ENCODE peak calls at places on chromosomes 16 and 17, in seven cellular contexts. N is PC-3, X is ovary, W is heart right ventricle, C is A549, O is psoas muscle, F is NB4. E is an unnamed sample.
A peak's percentile ranks its signal among the peaks of the same experiment; 100 is the strongest.

GRCh38 chr16:68490829-68491575 is 42.7 kb upstream of the SMPD3 start:
- DNase-seq in N (peak; percentile 92), X (no peak), W (no peak), C (peak; percentile 62), O (no peak), F (no peak), E (no peak)

GRCh38 chr17:48612854-48613691 is 2.0 kb downstream of the HOXB8 start:
- DNase-seq in N (no peak), X (no peak), W (no peak), C (peak; percentile 84), O (no peak), F (peak; percentile 56), E (no peak)

GRCh38 chr16:22190169-22191088 is 15.6 kb upstream of the EEF2K start:
- DNase-seq in N (peak; percentile 96), X (peak; percentile 100), W (peak; percentile 100), C (peak; percentile 81), O (peak; percentile 100), F (peak; percentile 97), E (peak; percentile 100)

GRCh38 chr16:610513-611381 is 20.0 kb upstream of the WFIKKN1 start:
- DNase-seq in N (no peak), X (peak; percentile 47), W (no peak), C (no peak), O (peak; percentile 84), F (no peak), E (no peak)

GRCh38 chr16:794853-795466 is 5.6 kb downstream of the GNG13 start:
- DNase-seq in N (no peak), X (no peak), W (no peak), C (no peak), O (no peak), F (no peak), E (no peak)

GRCh38 chr17:45102856-45103255 is 29.5 kb downstream of the PLCD3 start:
- DNase-seq in N (no peak), X (no peak), W (no peak), C (no peak), O (no peak), F (no peak), E (no peak)

GRCh38 chr17:10099051-10099571 is 99.3 kb downstream of the GAS7 start:
- DNase-seq in N (no peak), X (peak; percentile 52), W (no peak), C (no peak), O (no peak), F (peak; percentile 48), E (peak; percentile 72)

GRCh38 chr17:75271955-75272847 is 1.2 kb upstream of the MIF4GD start:
- DNase-seq in N (peak; percentile 42), X (no peak), W (peak; percentile 70), C (no peak), O (peak; percentile 74), F (peak; percentile 56), E (no peak)

GRCh38 chr17:55743103-55743679 is 7.7 kb upstream of the PCTP start:
- DNase-seq in N (peak; percentile 97), X (no peak), W (no peak), C (peak; percentile 23), O (no peak), F (no peak), E (no peak)

GRCh38 chr17:45223541-45224528 is 2.1 kb downstream of the FMNL1 start:
- DNase-seq in N (no peak), X (no peak), W (no peak), C (no peak), O (no peak), F (no peak), E (no peak)

GRCh38 chr16:81531415-81531814 is 86.8 kb downstream of the CMIP start:
- DNase-seq in N (no peak), X (no peak), W (no peak), C (no peak), O (peak; percentile 19), F (no peak), E (no peak)

GRCh38 chr16:27181020-27181419 is 22.3 kb upstream of the KDM8 start:
- DNase-seq in N (no peak), X (no peak), W (no peak), C (no peak), O (no peak), F (no peak), E (no peak)

GRCh38 chr16:6656760-6657159 is 675.9 kb upstream of the RBFOX1 start:
- DNase-seq in N (no peak), X (no peak), W (no peak), C (no peak), O (no peak), F (no peak), E (no peak)

GRCh38 chr17:40320771-40321501 is 12.0 kb downstream of the RARA start:
- DNase-seq in N (no peak), X (peak; percentile 88), W (peak; percentile 69), C (no peak), O (peak; percentile 86), F (no peak), E (peak; percentile 93)

GRCh38 chr17:62968445-62968923 is 2.4 kb downstream of the TANC2 start:
- DNase-seq in N (peak; percentile 96), X (peak; percentile 28), W (no peak), C (peak; percentile 98), O (no peak), F (peak; percentile 86), E (no peak)
- H3K4me3 ChIP-seq in N (peak overlapping the region; percentile 88), X (no peak overlapping the region), W (no peak overlapping the region), C (peak overlapping the region; percentile 98), O (peak overlapping the region; percentile 85), F (no peak overlapping the region), E (no peak overlapping the region)

GRCh38 chr17:32926183-32926582 is 1.8 kb upstream of the TMEM98 start:
- DNase-seq in N (no peak), X (no peak), W (no peak), C (no peak), O (no peak), F (no peak), E (no peak)
- H3K4me3 ChIP-seq in N (no peak overlapping the region), X (no peak overlapping the region), W (no peak overlapping the region), C (no peak overlapping the region), O (no peak overlapping the region), F (no peak overlapping the region), E (no peak overlapping the region)

GRCh38 chr17:82753201-82753464 is 1.3 kb downstream of the TBCD start:
- DNase-seq in N (no peak), X (no peak), W (no peak), C (no peak), O (peak; percentile 30), F (no peak), E (no peak)
- H3K4me3 ChIP-seq in N (peak overlapping the region; percentile 79), X (peak overlapping the region; percentile 90), W (peak overlapping the region; percentile 97), C (peak overlapping the region; percentile 99), O (peak overlapping the region; percentile 96), F (peak overlapping the region; percentile 69), E (peak overlapping the region; percentile 99)

DNA sequence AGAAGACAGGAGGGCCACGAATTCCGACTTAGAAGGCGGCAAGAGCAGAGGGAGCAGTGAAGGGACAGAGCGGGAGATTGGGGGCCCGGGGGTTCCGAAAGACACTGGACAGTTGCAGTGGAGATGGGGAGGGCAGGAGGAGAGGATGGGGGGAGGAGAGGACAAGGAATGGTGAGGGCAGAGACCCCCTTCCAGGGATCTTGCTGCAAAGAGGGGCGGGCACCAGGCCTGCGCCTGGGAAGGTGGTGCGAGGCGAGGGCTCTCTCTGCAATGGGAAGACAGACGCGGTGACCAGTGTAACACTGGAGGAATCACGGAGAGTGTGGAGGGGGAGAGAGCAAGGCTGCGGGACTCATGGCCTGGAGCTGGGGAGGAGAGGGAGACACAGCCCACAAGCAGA is 185.2 kb downstream of the RBFOX3 start:
- DNase-seq in N (no peak), X (no peak), W (no peak), C (no peak), O (no peak), F (no peak), E (no peak)
- H3K4me3 ChIP-seq in N (no peak overlapping the region), X (no peak overlapping the region), W (no peak overlapping the region), C (no peak overlapping the region), O (no peak overlapping the region), F (no peak overlapping the region), E (no peak overlapping the region)

GRCh38 chr16:54594646-54595381 is 308.2 kb upstream of the IRX3 start:
- DNase-seq in N (no peak), X (no peak), W (no peak), C (no peak), O (no peak), F (no peak), E (no peak)

GRCh38 chr16:54590836-54591235 is 304.2 kb upstream of the IRX3 start:
- DNase-seq in N (no peak), X (no peak), W (no peak), C (no peak), O (no peak), F (no peak), E (no peak)

GRCh38 chr16:54589326-54589725 is 302.7 kb upstream of the IRX3 start:
- DNase-seq in N (no peak), X (no peak), W (no peak), C (no peak), O (no peak), F (no peak), E (no peak)

GRCh38 chr16:54588026-54588425 is 301.4 kb upstream of the IRX3 start:
- DNase-seq in N (no peak), X (no peak), W (no peak), C (no peak), O (no peak), F (no peak), E (no peak)

GRCh38 chr16:54591816-54592246 is 305.2 kb upstream of the IRX3 start:
- DNase-seq in N (no peak), X (no peak), W (no peak), C (no peak), O (no peak), F (no peak), E (no peak)
- H3K4me3 ChIP-seq in N (no peak overlapping the region), X (no peak overlapping the region), W (no peak overlapping the region), C (no peak overlapping the region), O (no peak overlapping the region), F (no peak overlapping the region), E (no peak overlapping the region)

GRCh38 chr16:19393226-19394074 is 24.2 kb upstream of the TMC5 start:
- DNase-seq in N (peak; percentile 85), X (no peak), W (no peak), C (no peak), O (no peak), F (no peak), E (no peak)
- H3K4me3 ChIP-seq in N (peak overlapping the region; percentile 63), X (no peak overlapping the region), W (no peak overlapping the region), C (peak overlapping the region; percentile 24), O (no peak overlapping the region), F (no peak overlapping the region), E (no peak overlapping the region)

GRCh38 chr16:2054543-2055245 is 6.9 kb downstream of the TSC2 start:
- DNase-seq in N (no peak), X (no peak), W (no peak), C (no peak), O (no peak), F (no peak), E (no peak)
- H3K4me3 ChIP-seq in N (no peak overlapping the region), X (no peak overlapping the region), W (no peak overlapping the region), C (no peak overlapping the region), O (no peak overlapping the region), F (no peak overlapping the region), E (no peak overlapping the region)